ENCODE peak calls at places on chromosomes 13 and 19, in eight cellular contexts. I is uterus, H is IMR-90, L is HFFc6, X is Panc1, V is ascending aorta, B is GM12865, R is keratinocyte. G is an unnamed sample.

GRCh38 chr19:1354496-1355257 is 29.0 kb upstream of the NDUFS7 start:
- DNase-seq in I (peak; percentile 88), H (peak; percentile 80), L (peak; percentile 72), X (no peak), V (peak; percentile 67), B (peak; percentile 90), R (peak; percentile 23), G (peak; percentile 99)

GRCh38 chr13:63427170-63427569 is 2011.5 kb upstream of the PCDH20 start:
- DNase-seq in I (no peak), H (no peak), L (no peak), X (no peak), V (no peak), B (no peak), R (no peak), G (no peak)

GRCh38 chr13:30840515-30840914 is 65.6 kb upstream of the MEDAG start:
- DNase-seq in I (no peak), H (no peak), L (no peak), X (no peak), V (no peak), B (no peak), R (no peak), G (no peak)

GRCh38 chr19:17727843-17728242 is 8.6 kb downstream of the MAP1S start:
- DNase-seq in I (no peak), H (no peak), L (no peak), X (no peak), V (no peak), B (no peak), R (no peak), G (no peak)

GRCh38 chr19:32858155-32858554 is 11.4 kb downstream of the SLC7A9 start:
- DNase-seq in I (no peak), H (no peak), L (no peak), X (no peak), V (no peak), B (no peak), R (no peak), G (no peak)

GRCh38 chr13:26831336-26831908 is 70.8 kb upstream of the GPR12 start:
- DNase-seq in I (no peak), H (no peak), L (no peak), X (no peak), V (no peak), B (no peak), R (no peak), G (no peak)

GRCh38 chr19:55132453-55133129 is 15.2 kb upstream of the PPP1R12C start:
- DNase-seq in I (no peak), H (no peak), L (no peak), X (no peak), V (no peak), B (no peak), R (no peak), G (no peak)

GRCh38 chr13:23572836-23573235 is 2.6 kb downstream of the TNFRSF19 start:
- DNase-seq in I (no peak), H (no peak), L (no peak), X (no peak), V (no peak), B (peak; percentile 57), R (no peak), G (no peak)

GRCh38 chr13:27962982-27963381 is 6.1 kb downstream of the CDX2 start:
- DNase-seq in I (no peak), H (no peak), L (no peak), X (no peak), V (no peak), B (no peak), R (no peak), G (no peak)

GRCh38 chr19:44951179-44952159 is 3.7 kb upstream of the CLPTM1 start:
- DNase-seq in I (peak; percentile 74), H (peak; percentile 82), L (peak; percentile 70), X (no peak), V (no peak), B (peak; percentile 85), R (no peak), G (peak; percentile 78)

GRCh38 chr19:13781547-13781946 is 7.3 kb downstream of the C19orf53 start:
- DNase-seq in I (peak; percentile 86), H (peak; percentile 81), L (peak; percentile 78), X (no peak), V (peak; percentile 60), B (no peak), R (no peak), G (no peak)

GRCh38 chr19:38538793-38539528 is 78.8 kb downstream of the MAP4K1 start:
- DNase-seq in I (no peak), H (no peak), L (no peak), X (no peak), V (no peak), B (peak; percentile 43), R (no peak), G (no peak)

GRCh38 chr13:66344770-66345367 is 885.3 kb downstream of the PCDH9 start:
- DNase-seq in I (no peak), H (no peak), L (no peak), X (no peak), V (no peak), B (no peak), R (no peak), G (no peak)

GRCh38 chr13:46905249-46905648 is 8.4 kb upstream of the HTR2A start:
- DNase-seq in I (no peak), H (peak; percentile 26), L (no peak), X (no peak), V (no peak), B (peak; percentile 50), R (peak; percentile 11), G (no peak)

GRCh38 chr19:49347835-49348234 is 12.6 kb downstream of the CD37 start:
- DNase-seq in I (peak; percentile 46), H (peak; percentile 82), L (peak; percentile 68), X (no peak), V (no peak), B (peak; percentile 61), R (no peak), G (peak; percentile 60)

GRCh38 chr13:113407103-113407530 is 43.2 kb upstream of the GRTP1 start:
- DNase-seq in I (no peak), H (no peak), L (no peak), X (no peak), V (no peak), B (no peak), R (no peak), G (no peak)

GRCh38 chr19:18173572-18174294 is at the start of gene IFI30:
- DNase-seq in I (peak; percentile 71), H (no peak), L (no peak), X (no peak), V (peak; percentile 53), B (peak; percentile 91), R (no peak), G (peak; percentile 86)

DNA sequence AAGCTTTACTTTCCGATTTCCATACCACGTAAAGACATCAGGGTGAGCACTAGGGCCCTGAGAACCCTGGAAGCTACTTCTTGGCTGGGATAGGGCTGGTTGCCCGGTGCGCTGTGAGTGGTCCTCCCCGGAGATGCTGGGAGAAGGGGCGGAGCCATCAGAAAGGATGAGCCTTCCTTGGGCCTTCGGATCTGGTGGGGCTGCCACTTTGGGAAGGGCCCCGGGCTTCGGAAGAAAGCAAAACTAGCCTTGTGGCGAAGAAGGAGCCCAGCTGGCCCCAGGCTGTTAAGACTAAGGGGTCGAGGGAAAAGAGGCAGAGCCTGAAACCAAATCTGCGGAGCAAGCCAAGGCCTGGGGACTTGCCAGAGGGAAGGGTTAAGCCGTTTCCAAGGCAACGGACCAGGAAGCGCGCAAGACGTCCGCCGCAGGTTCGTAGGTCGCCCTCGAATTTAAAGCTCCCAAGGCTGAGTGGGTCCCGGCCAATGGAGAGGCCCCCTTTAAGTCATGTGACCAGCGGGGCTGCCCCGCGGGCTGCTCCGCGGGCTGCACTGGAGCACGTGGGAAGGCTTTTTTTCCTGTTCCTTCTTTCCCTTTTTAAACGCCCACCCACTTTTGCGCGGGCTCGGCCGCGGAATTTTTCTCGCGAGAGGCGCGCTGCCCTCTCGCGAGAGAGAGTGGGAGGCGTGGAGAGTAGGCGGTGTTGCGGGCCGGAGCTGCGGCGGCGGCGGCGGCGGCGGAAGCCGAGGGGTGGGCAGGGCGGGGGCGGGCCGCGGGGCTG is 426 bp upstream of the AKAP11 start:
- DNase-seq in I (peak; percentile 96), H (peak; percentile 98), L (peak; percentile 98), X (peak; percentile 67), V (peak; percentile 88), B (peak; percentile 100), R (peak; percentile 85), G (peak; percentile 94)
- TF ChIP-seq CTCF in I (no peak), H (no peak), L (no peak), X (no peak), V (no peak), B (no peak), R (no peak), G (no peak)

GRCh38 chr13:40340368-40341085 is 325.9 kb downstream of the FOXO1 start:
- DNase-seq in I (no peak), H (no peak), L (no peak), X (no peak), V (no peak), B (no peak), R (no peak), G (no peak)
- TF ChIP-seq CTCF in I (no peak), H (no peak), L (no peak), X (no peak), V (no peak), B (no peak), R (no peak), G (no peak)

DNA sequence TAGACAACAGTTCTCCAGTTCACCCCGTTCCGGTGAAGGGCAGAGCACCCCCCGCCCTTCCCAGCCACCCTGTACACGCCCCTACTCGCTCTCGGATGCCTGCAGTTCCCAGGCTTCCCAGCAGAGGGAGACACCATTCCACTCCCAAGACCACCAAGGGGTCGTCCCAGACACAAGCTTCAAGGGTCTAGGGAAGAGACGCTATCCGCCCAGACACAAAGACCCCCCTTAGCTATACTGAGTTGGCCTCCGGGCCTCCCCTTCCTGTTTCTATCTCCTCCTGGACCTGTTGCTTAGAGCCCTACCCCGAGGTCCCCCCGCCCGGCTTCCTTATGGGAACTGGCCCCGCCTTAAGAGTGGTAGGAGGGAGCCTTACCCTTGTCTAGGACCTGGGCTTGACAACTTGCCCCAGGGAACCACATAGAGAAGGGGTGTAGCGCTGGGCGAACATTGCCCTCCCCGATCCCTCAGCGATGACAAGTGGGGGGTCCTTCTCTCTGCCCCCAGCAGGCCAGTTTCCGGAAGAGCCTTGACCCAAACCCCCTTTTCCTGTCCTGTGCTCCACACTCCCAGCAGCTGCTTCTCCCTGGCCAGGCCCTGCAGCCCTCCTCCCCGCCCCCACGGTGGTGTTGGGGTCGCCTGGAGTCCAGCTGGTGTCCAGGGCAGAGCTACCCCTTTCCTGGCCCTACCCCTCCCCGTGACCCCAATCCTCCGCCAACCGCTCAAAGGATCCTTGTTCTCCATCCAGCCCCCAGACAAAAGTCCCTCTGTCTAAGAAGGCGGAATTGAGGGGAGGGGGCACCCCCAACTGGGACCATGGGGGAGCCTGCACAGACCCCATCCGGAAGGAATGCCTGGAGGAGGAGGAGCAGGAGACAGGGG is 726 bp upstream of the FXYD3 start:
- DNase-seq in I (peak; percentile 69), H (peak; percentile 27), L (no peak), X (peak; percentile 43), V (no peak), B (peak; percentile 69), R (no peak), G (peak; percentile 89)
- TF ChIP-seq CTCF in I (peak; percentile 89), H (peak; percentile 80), L (peak; percentile 96), X (peak; percentile 100), V (peak; percentile 98), B (peak; percentile 99), R (peak; percentile 99), G (peak; percentile 96)

DNA sequence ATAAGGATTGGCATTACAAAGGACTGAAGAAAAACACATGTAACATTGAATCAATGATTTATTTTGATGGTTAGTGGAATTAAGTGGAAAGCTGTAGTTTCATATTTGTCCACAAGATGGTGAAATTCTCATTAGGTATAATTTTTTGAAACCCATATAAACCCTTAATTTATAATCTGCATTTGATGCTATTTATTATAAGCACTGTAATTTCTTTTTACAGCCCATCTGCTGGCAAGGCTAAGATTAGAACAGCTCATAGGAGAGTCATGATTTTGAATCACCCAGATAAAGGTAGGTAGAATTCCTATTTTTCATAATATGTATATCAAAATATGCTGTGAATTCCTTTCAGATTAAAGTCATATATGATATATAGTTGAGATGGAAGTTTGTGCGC is 62.2 kb downstream of the DNAJC15 start:
- DNase-seq in I (no peak), H (peak; percentile 61), L (peak; percentile 41), X (peak; percentile 0), V (no peak), B (peak; percentile 34), R (no peak), G (no peak)
- TF ChIP-seq CTCF in I (peak; percentile 54), H (peak; percentile 63), L (peak; percentile 91), X (peak; percentile 47), V (peak; percentile 53), B (peak; percentile 23), R (peak; percentile 40), G (peak; percentile 37)

G was measured in GM13977.